ENCODE peak calls at places on chromosome 16, in five cellular contexts. O, Q, R, X and I are unnamed samples.

GRCh38 chr16:11291021-11291716 is 10.0 kb upstream of the PRM1 start:
- DNase-seq in O (no peak), Q (no peak), R (peak), X (no peak), I (no peak)

GRCh38 chr16:71883193-71883848 is 661 bp downstream of the ZNF821 start:
- DNase-seq in O (peak), Q (peak), R (peak), X (peak), I (no peak)

GRCh38 chr16:19521471-19522368 is at the start of gene GDE1:
- DNase-seq in O (peak), Q (peak), R (peak), X (peak), I (peak)

GRCh38 chr16:71353736-71354135 is 4.8 kb upstream of the CALB2 start:
- DNase-seq in O (no peak), Q (no peak), R (no peak), X (no peak), I (no peak)

GRCh38 chr16:13036600-13036999 is 135.2 kb downstream of the SHISA9 start:
- DNase-seq in O (peak), Q (no peak), R (peak), X (no peak), I (no peak)

GRCh38 chr16:65745201-65745600 is 621.3 kb upstream of the CDH5 start:
- DNase-seq in O (no peak), Q (no peak), R (peak), X (no peak), I (no peak)

GRCh38 chr16:70701596-70701995 is 15.7 kb upstream of the MTSS2 start:
- DNase-seq in O (no peak), Q (no peak), R (no peak), X (no peak), I (no peak)

GRCh38 chr16:31331807-31332301 is 23.1 kb upstream of the ITGAX start:
- DNase-seq in O (no peak), Q (no peak), R (no peak), X (no peak), I (no peak)

GRCh38 chr16:48629531-48629930 is 19.6 kb upstream of the N4BP1 start:
- DNase-seq in O (no peak), Q (no peak), R (no peak), X (no peak), I (no peak)

GRCh38 chr16:84391151-84391873 is 23.0 kb downstream of the ATP2C2 start:
- DNase-seq in O (no peak), Q (no peak), R (peak), X (no peak), I (no peak)

GRCh38 chr16:65071371-65072311 is 50.2 kb downstream of the CDH11 start:
- DNase-seq in O (no peak), Q (peak), R (peak), X (no peak), I (peak)

GRCh38 chr16:17105239-17105721 is 365.5 kb downstream of the XYLT1 start:
- DNase-seq in O (no peak), Q (no peak), R (no peak), X (no peak), I (no peak)

DNA sequence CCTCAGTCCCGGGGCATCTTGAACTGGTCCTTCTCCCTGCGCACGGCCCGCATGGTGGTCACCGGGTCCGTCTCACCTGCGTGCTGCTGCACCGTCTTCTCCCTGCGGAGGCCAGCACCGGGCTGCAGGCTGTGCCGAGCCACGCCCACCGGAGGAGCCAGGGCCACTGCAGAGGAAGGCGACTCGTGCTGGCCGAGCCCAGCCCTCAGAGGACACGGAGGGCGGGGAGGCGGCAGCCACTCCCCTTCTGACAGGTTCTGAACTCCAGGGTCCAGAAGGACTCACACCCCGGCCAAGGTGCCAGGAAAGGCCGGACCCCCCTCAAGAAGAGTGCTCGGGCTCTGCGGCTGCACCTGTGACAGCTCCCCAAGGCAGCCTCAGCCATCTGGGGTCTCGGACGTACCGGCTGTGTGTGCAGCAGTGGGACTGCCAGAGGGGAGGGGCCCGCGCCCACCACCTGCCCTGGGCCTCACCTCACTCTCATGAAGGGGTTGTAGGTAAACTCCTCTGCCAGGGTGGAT is 15.8 kb upstream of the IGFALS start:
- DNase-seq in O (no peak), Q (peak), R (no peak), X (no peak), I (no peak)
- TF ChIP-seq CTCF in O (no peak), Q (no peak), R (no peak), X (no peak), I (no peak)

DNA sequence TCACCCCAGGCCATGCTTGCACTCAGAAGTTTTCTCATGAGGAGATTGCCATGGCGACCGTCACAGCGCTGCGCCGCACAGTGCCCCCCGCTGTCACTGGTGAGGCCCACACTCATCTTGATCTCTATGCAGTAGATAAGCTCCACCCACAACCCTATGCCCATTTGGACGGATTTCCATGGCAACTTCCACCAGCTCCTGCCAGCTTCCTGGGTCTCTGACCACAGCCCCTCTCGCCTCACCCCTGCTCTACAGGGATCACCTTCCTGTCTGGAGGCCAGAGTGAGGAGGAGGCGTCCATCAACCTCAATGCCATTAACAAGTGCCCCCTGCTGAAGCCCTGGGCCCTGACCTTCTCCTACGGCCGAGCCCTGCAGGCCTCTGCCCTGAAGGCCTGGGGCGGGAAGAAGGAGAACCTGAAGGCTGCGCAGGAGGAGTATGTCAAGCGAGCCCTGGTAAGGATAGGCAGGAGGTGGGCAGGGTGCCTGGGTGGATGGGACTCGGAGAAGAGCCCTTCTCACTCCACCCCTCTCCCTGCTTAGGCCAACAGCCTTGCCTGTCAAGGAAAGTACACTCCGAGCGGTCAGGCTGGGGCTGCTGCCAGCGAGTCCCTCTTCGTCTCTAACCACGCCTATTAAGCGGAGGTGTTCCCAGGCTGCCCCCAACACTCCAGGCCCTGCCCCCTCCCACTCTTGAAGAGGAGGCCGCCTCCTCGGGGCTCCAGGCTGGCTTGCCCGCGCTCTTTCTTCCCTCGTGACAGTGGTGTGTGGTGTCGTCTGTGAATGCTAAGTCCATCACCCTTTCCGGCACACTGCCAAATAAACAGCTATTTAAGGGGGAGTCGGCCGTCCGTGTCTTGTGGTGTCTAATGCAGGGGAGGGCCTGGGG is 4.3 kb downstream of the ALDOA start:
- DNase-seq in O (no peak), Q (peak), R (peak), X (no peak), I (no peak)
- H3K4me3 ChIP-seq in O (peak), Q (peak), R (no peak), X (no peak), I (peak)

GRCh38 chr16:75383141-75383540 is 50.2 kb downstream of the CFDP1 start:
- DNase-seq in O (no peak), Q (no peak), R (no peak), X (no peak), I (no peak)
- H3K27ac ChIP-seq in O (no peak), Q (no peak), R (no peak), X (no peak), I (no peak)

GRCh38 chr16:50446861-50447260 is 78.1 kb upstream of the BRD7 start:
- DNase-seq in O (no peak), Q (no peak), R (no peak), X (no peak), I (no peak)

GRCh38 chr16:50450957-50451356 is 82.2 kb upstream of the BRD7 start:
- DNase-seq in O (no peak), Q (no peak), R (no peak), X (no peak), I (no peak)

GRCh38 chr16:50448981-50449380 is 80.2 kb upstream of the BRD7 start:
- DNase-seq in O (no peak), Q (no peak), R (no peak), X (no peak), I (no peak)

GRCh38 chr16:50449800-50450199 is 81.0 kb upstream of the BRD7 start:
- DNase-seq in O (no peak), Q (no peak), R (no peak), X (no peak), I (no peak)

DNA sequence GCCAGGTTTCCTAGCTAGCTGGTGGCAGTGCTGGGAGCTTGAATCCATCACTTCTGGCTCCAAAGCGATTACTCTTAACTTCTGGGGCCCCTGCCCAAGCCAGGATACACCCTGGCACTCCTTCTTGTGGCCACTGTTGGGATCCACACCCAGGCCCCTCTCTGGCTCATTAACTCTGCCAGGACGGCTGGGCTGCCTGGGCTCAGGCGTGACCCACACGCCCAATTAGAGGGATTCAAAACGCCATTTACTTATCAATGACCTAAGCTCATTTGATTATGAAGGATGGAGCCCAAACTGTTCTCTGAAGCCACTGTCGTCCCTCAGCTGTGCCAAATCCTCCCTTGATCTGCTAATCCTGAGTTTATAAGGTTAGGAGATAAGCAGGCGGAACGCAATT is 79.7 kb upstream of the BRD7 start:
- DNase-seq in O (no peak), Q (no peak), R (no peak), X (no peak), I (no peak)
- TF ChIP-seq CTCF in O (no peak), Q (no peak), R (no peak), X (no peak), I (no peak)

DNA sequence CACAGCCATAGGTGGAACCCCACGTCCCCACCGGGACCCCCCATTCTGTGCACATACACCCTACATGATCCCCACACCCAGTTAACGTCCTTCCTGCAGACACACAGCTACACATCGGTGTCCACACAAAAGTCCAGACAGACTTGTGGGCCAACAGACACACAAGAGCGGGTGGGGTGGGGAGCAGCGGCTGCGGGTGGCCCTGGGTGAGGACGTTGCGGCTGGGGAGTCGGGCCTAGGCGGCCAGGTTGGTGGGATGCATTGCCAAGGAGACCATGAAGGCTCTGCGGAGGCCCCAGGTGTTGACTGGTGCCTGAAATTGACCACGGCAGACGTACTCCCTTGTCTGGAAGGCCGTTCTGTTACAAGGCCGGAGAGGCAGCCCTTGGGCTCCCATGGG is 8.7 kb upstream of the DPEP1 start:
- DNase-seq in O (no peak), Q (no peak), R (no peak), X (no peak), I (no peak)
- H3K4me3 ChIP-seq in O (no peak), Q (no peak), R (no peak), X (no peak), I (no peak)

DNA sequence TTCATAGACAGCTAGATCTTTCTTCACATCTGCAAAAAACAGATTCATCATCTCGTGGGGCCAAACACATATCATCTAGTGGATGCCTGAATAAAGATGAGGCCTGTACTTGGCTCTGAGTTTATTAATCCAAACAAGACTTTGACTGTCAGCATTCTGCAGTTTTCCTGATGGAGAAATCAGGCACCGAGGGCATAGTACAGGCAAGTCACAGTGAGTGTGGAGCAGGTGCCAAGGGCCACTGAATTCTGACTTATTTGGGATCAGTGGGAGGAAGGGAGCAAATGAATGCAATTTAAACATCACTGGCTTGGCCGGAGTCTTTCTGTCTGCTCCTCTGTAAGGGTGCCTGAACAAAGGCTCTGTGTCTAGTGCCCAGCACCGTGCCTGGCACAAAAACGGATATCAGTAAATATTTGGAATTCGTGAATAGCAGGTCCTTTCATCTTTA is 975 bp downstream of the CFAP20 start:
- DNase-seq in O (no peak), Q (no peak), R (no peak), X (no peak), I (no peak)
- H3K27ac ChIP-seq in O (peak), Q (peak), R (peak), X (peak), I (peak)

GRCh38 chr16:54424043-54424451 is 137.5 kb upstream of the IRX3 start:
- DNase-seq in O (no peak), Q (no peak), R (no peak), X (no peak), I (no peak)
- TF ChIP-seq CTCF in O (no peak), Q (no peak), R (no peak), X (no peak), I (no peak)

GRCh38 chr16:88871730-88872416 is 5.4 kb upstream of the PABPN1L start:
- DNase-seq in O (no peak), Q (no peak), R (no peak), X (no peak), I (no peak)
- H3K4me3 ChIP-seq in O (no peak), Q (no peak), R (no peak), X (no peak), I (no peak)